ENCODE peak calls at places on chromosomes 6 and 20, in five cellular contexts. R is nucleus accumbens, V is KBM-7, Z is astrocyte of the hippocampus, P is AG10803. W is an unnamed sample.

GRCh38 chr6:32970413-32971244 is 2.2 kb downstream of the BRD2 start:
- DNase-seq in P (peak), R (peak), V (peak), Z (peak), W (peak)

GRCh38 chr6:17741507-17741906 is 34.8 kb upstream of the NUP153 start:
- DNase-seq in P (peak), Z (no peak), V (peak), R (no peak), W (no peak)

GRCh38 chr20:62386383-62387218 is at the start of gene RPS21:
- DNase-seq in V (peak), R (peak), P (peak), Z (peak), W (peak)

GRCh38 chr6:3596736-3597135 is 139.9 kb upstream of the SLC22A23 start:
- DNase-seq in V (no peak), Z (no peak), R (no peak), P (no peak), W (no peak)

GRCh38 chr6:34877259-34877658 is 10.6 kb downstream of the TAF11 start:
- DNase-seq in R (no peak), V (no peak), P (no peak), Z (no peak), W (no peak)

GRCh38 chr6:113526553-113526952 is 330.6 kb upstream of the MARCKS start:
- DNase-seq in V (no peak), P (no peak), Z (no peak), R (no peak), W (no peak)

GRCh38 chr6:167303660-167304625 is 12.8 kb downstream of the UNC93A start:
- DNase-seq in Z (no peak), V (no peak), P (no peak), R (no peak), W (no peak)

GRCh38 chr6:29354980-29355379 is 13.7 kb downstream of the OR5V1 start:
- DNase-seq in P (no peak), V (no peak), Z (no peak), R (no peak), W (no peak)

GRCh38 chr6:21005816-21006553 is 471.7 kb downstream of the CDKAL1 start:
- DNase-seq in P (peak), V (no peak), R (no peak), Z (peak), W (no peak)

GRCh38 chr6:128174724-128175123 is 273.9 kb upstream of the THEMIS start:
- DNase-seq in V (no peak), Z (no peak), P (no peak), R (no peak), W (no peak)

GRCh38 chr6:3450888-3451287 is 6.0 kb downstream of the SLC22A23 start:
- DNase-seq in P (peak), Z (no peak), R (no peak), V (no peak), W (no peak)

GRCh38 chr6:89351632-89352328 is 742 bp downstream of the UBE2J1 start:
- DNase-seq in R (no peak), V (peak), P (no peak), Z (peak), W (no peak)

GRCh38 chr6:137795510-137795909 is 71.5 kb upstream of the TNFAIP3 start:
- DNase-seq in Z (no peak), V (no peak), R (no peak), P (no peak), W (no peak)

GRCh38 chr6:129659590-129660345 is 50.2 kb downstream of the ARHGAP18 start:
- DNase-seq in R (no peak), P (no peak), V (no peak), Z (no peak), W (no peak)

GRCh38 chr20:48571945-48572589 is 255.7 kb downstream of the PREX1 start:
- DNase-seq in V (no peak), Z (no peak), P (no peak), R (no peak), W (no peak)

GRCh38 chr6:25942561-25943147 is 12.2 kb upstream of the SLC17A2 start:
- DNase-seq in V (peak), R (no peak), Z (peak), P (peak), W (no peak)

GRCh38 chr6:36323062-36323461 is 13.6 kb downstream of the BNIP5 start:
- DNase-seq in P (peak), R (no peak), Z (peak), V (no peak), W (no peak)

GRCh38 chr20:48626226-48626937 is 201.4 kb downstream of the PREX1 start:
- DNase-seq in P (peak), Z (no peak), R (no peak), V (peak), W (no peak)

GRCh38 chr20:18004389-18005031 is 35.7 kb downstream of the MGME1 start:
- DNase-seq in V (no peak), R (no peak), Z (peak), P (peak), W (no peak)

GRCh38 chr6:73983367-73983766 is 287.4 kb downstream of the CD109 start:
- DNase-seq in Z (no peak), R (no peak), V (no peak), P (peak), W (no peak)

GRCh38 chr6:112113918-112114317 is 26.5 kb downstream of the FAM229B start:
- DNase-seq in Z (no peak), P (no peak), R (no peak), V (no peak), W (no peak)

GRCh38 chr6:11209369-11209768 is 23.1 kb downstream of the NEDD9 start:
- DNase-seq in P (no peak), V (no peak), R (no peak), Z (peak), W (no peak)

GRCh38 chr6:16208989-16209388 is 29.4 kb upstream of the GMPR start:
- DNase-seq in R (no peak), Z (no peak), V (no peak), P (no peak), W (no peak)

GRCh38 chr20:49276895-49277785 is 717 bp downstream of the ZNFX1 start:
- DNase-seq in Z (peak), R (no peak), V (peak), P (no peak), W (no peak)

GRCh38 chr6:137000825-137001224 is 43.9 kb downstream of the IL20RA start:
- DNase-seq in P (no peak), V (no peak), Z (no peak), R (no peak), W (no peak)

GRCh38 chr20:3804254-3804751 is 8.2 kb downstream of the CDC25B start:
- DNase-seq in V (no peak), P (no peak), R (no peak), Z (no peak), W (no peak)

GRCh38 chr6:14876778-14877613 is 368.9 kb upstream of the JARID2 start:
- DNase-seq in Z (peak), R (no peak), V (peak), P (peak), W (no peak)

W was measured in amygdala.